ENCODE peak calls at places on chromosome 18, in six cellular contexts. Q, Y, W, B, I and X are unnamed samples.

GRCh38 chr18:63199743-63200241 is 119.8 kb downstream of the BCL2 start:
- DNase-seq in I (no peak), Y (no peak), W (no peak), Q (no peak), B (no peak), X (peak; percentile 19)

GRCh38 chr18:52716926-52717325 is 376.9 kb downstream of the DCC start:
- DNase-seq in B (no peak), Q (no peak), I (no peak), W (no peak), Y (no peak), X (peak; percentile 69)

GRCh38 chr18:68940039-68940438 is 142.2 kb downstream of the CCDC102B start:
- DNase-seq in I (peak; percentile 10), Y (no peak), B (no peak), W (no peak), Q (no peak), X (no peak)

GRCh38 chr18:42087876-42088275 is 132.8 kb downstream of the PIK3C3 start:
- DNase-seq in B (no peak), W (no peak), Y (no peak), I (no peak), Q (no peak), X (no peak)

GRCh38 chr18:79378416-79379250 is 17.1 kb upstream of the NFATC1 start:
- DNase-seq in Q (peak; percentile 86), I (peak; percentile 87), B (no peak), W (peak; percentile 73), Y (peak; percentile 89), X (peak; percentile 82)

GRCh38 chr18:31583185-31583854 is 8.4 kb upstream of the TTR start:
- DNase-seq in B (no peak), Y (no peak), Q (no peak), I (no peak), W (no peak), X (no peak)

GRCh38 chr18:65754121-65754520 is 3.3 kb downstream of the CDH7 start:
- DNase-seq in Q (no peak), B (no peak), W (no peak), I (no peak), Y (no peak), X (peak; percentile 82)

GRCh38 chr18:51537487-51537886 is 340.0 kb upstream of the MEX3C start:
- DNase-seq in Q (peak; percentile 9), B (no peak), I (peak; percentile 0), W (no peak), Y (no peak), X (peak; percentile 54)

GRCh38 chr18:38807915-38808314 is 1242.3 kb upstream of the CELF4 start:
- DNase-seq in Q (no peak), W (no peak), B (no peak), I (no peak), Y (no peak), X (no peak)

GRCh38 chr18:44897445-44898215 is 216.9 kb downstream of the SETBP1 start:
- DNase-seq in Y (no peak), Q (no peak), B (no peak), W (no peak), I (no peak), X (no peak)

GRCh38 chr18:44937985-44938384 is 257.3 kb downstream of the SETBP1 start:
- DNase-seq in Q (no peak), B (no peak), W (no peak), Y (no peak), I (no peak), X (no peak)

GRCh38 chr18:74388227-74388626 is 68.9 kb downstream of the DIPK1C start:
- DNase-seq in W (no peak), Y (no peak), I (no peak), B (no peak), Q (no peak), X (no peak)

GRCh38 chr18:50629148-50629631 is 69.3 kb downstream of the MAPK4 start:
- DNase-seq in I (no peak), W (no peak), Q (no peak), Y (no peak), B (no peak), X (peak; percentile 13)

GRCh38 chr18:23920054-23920453 is 94.5 kb upstream of the TTC39C start:
- DNase-seq in I (peak; percentile 19), Q (no peak), Y (no peak), B (no peak), W (no peak), X (peak; percentile 31)

GRCh38 chr18:23151414-23152099 is 16.3 kb downstream of the CABLES1 start:
- DNase-seq in Y (no peak), I (no peak), W (no peak), B (no peak), Q (no peak), X (no peak)

GRCh38 chr18:45046226-45046625 is 365.5 kb downstream of the SETBP1 start:
- DNase-seq in I (no peak), B (no peak), Q (no peak), W (no peak), Y (no peak), X (no peak)

GRCh38 chr18:44770641-44771040 is 90.0 kb downstream of the SETBP1 start:
- DNase-seq in Y (no peak), W (no peak), Q (no peak), B (no peak), I (no peak), X (no peak)

GRCh38 chr18:5890261-5890605 is 5.1 kb downstream of the TMEM200C start:
- DNase-seq in Q (peak; percentile 9), B (no peak), Y (peak; percentile 51), I (no peak), W (no peak), X (no peak)
- H3K4me3 ChIP-seq in Q (no peak overlapping the region), B (no peak overlapping the region), Y (peak overlapping the region; percentile 57), I (no peak overlapping the region), W (no peak overlapping the region), X (no peak overlapping the region)

DNA sequence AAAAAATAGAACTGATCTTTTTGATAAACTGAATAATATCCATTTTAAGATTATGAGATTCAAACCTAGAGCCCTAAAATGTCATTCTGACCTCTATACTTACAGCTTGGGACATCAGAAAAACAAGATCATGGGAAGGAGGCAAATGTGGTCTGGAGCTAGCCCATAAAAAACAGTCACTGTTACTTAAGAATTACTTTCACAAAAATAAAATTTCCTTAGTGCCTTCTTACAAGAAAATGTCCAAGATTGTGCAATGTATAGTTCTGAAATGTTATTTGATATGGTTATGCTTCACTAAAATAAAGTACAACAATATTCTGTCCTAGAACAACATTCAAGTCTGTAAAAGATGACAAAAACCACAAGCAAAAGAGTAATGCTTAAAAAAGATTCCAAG is 247.6 kb downstream of the DYM start:
- DNase-seq in I (peak; percentile 78), W (no peak), Y (no peak), B (no peak), Q (no peak), X (peak; percentile 94)
- H3K4me3 ChIP-seq in I (no peak overlapping the region), W (no peak overlapping the region), Y (no peak overlapping the region), B (no peak overlapping the region), Q (no peak overlapping the region), X (no peak overlapping the region)

DNA sequence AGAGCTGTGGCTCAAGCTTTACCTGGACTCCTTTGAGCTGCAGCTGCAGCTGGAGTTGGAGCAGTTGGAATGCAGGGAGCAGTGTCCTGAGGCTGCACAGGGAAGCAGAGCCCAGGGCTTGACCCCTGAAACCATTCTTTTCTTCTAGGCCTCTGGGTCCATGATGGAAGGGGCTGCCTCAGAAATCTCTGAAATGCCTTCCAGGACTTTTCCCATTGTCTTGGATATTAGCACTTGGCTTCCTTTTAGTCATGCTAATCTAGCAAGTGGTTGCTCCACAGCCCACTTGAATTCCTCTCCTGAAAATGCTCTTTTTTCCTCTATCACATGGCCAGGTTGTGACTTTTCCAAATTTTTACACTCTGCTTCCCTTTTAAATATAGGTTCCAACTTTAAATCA is 108.6 kb upstream of the RNF152 start:
- DNase-seq in Q (peak; percentile 21), B (no peak), W (no peak), I (no peak), Y (no peak), X (no peak)
- H3K4me3 ChIP-seq in Q (no peak overlapping the region), B (no peak overlapping the region), W (no peak overlapping the region), I (no peak overlapping the region), Y (no peak overlapping the region), X (no peak overlapping the region)

GRCh38 chr18:36129300-36130038 is at the start of the genes ELP2 and SLC39A6:
- DNase-seq in B (peak; percentile 83), Y (peak; percentile 98), W (peak; percentile 96), I (peak; percentile 98), Q (peak; percentile 97), X (peak; percentile 96)

GRCh38 chr18:36128907-36129299 is 237 bp downstream of the SLC39A6 start:
- DNase-seq in Q (no peak), W (no peak), Y (no peak), I (no peak), B (no peak), X (no peak)

GRCh38 chr18:36127866-36128845 is 984 bp downstream of the SLC39A6 start:
- DNase-seq in W (no peak), I (peak; percentile 65), Q (peak; percentile 59), B (no peak), Y (no peak), X (peak; percentile 45)

GRCh38 chr18:36124841-36125240 is 4.3 kb downstream of the SLC39A6 start:
- DNase-seq in B (no peak), W (no peak), Y (no peak), Q (no peak), I (no peak), X (no peak)

GRCh38 chr18:36126668-36127067 is 2.5 kb downstream of the SLC39A6 start:
- DNase-seq in Q (no peak), Y (no peak), I (no peak), W (no peak), B (no peak), X (no peak)
- H3K4me3 ChIP-seq in Q (no peak overlapping the region), Y (no peak overlapping the region), I (no peak overlapping the region), W (no peak overlapping the region), B (no peak overlapping the region), X (no peak overlapping the region)

DNA sequence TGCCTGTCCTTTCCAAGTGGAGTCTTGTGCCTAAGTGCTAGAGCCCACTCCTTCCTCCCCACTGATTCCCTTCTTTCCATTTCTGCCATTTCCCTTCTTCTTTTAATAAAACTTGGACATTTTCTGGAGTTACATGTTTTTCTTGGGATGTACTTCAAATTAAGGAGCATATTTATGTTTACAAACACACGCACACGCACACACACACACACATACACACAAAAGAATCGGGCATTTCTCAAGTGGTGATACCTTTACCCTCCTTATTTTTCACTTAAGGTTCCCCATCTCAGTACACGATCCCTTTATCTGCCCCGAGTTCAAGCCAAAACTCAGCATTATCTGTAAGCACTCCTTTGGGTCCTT is 154.3 kb downstream of the TGIF1 start:
- DNase-seq in I (no peak), Y (no peak), Q (no peak), B (no peak), W (no peak), X (no peak)
- H3K4me3 ChIP-seq in I (peak overlapping the region; percentile 73), Y (peak overlapping the region; percentile 61), Q (peak overlapping the region; percentile 25), B (peak overlapping the region; percentile 51), W (no peak overlapping the region), X (peak overlapping the region; percentile 50)

GRCh38 chr18:58578321-58578720 is 50.6 kb downstream of the ALPK2 start:
- DNase-seq in Y (no peak), Q (no peak), I (peak; percentile 41), W (no peak), B (no peak), X (peak; percentile 47)

GRCh38 chr18:58578835-58579560 is 49.9 kb downstream of the ALPK2 start:
- DNase-seq in W (no peak), I (peak; percentile 93), Q (no peak), Y (no peak), B (no peak), X (peak; percentile 84)

GRCh38 chr18:58579561-58580047 is 49.3 kb downstream of the ALPK2 start:
- DNase-seq in Q (no peak), W (no peak), Y (no peak), I (peak; percentile 94), B (no peak), X (peak; percentile 84)

GRCh38 chr18:58580078-58580477 is 48.8 kb downstream of the ALPK2 start:
- DNase-seq in I (peak; percentile 72), W (no peak), Y (no peak), B (no peak), Q (no peak), X (peak; percentile 66)

GRCh38 chr18:58576641-58577251 is 52.1 kb downstream of the ALPK2 start:
- DNase-seq in W (no peak), I (no peak), Y (no peak), B (no peak), Q (no peak), X (peak; percentile 82)
- H3K4me3 ChIP-seq in W (no peak overlapping the region), I (peak overlapping the region; percentile 96), Y (no peak overlapping the region), B (peak overlapping the region; percentile 38), Q (no peak overlapping the region), X (peak overlapping the region; percentile 40)